ENCODE peak calls at places on chromosomes 7 and 10, in six cellular contexts. U, H, J, A, G and F are unnamed samples.

GRCh38 chr10:32112055-32112454 is 55.8 kb upstream of the KIF5B start:
- DNase-seq in A (no peak), H (peak), J (peak), U (no peak), G (no peak), F (peak)

GRCh38 chr7:44327981-44328380 is 2.6 kb upstream of the CAMK2B start:
- DNase-seq in H (no peak), J (no peak), G (no peak), U (no peak), A (no peak), F (no peak)

GRCh38 chr7:106646256-106646655 is 14.7 kb downstream of the CCDC71L start:
- DNase-seq in A (no peak), H (no peak), G (no peak), J (no peak), U (no peak), F (no peak)

GRCh38 chr10:33199731-33200130 is 134.7 kb downstream of the NRP1 start:
- DNase-seq in J (no peak), A (no peak), U (no peak), G (no peak), H (peak), F (no peak)

GRCh38 chr10:96826438-96826837 is 5.7 kb upstream of the LCOR start:
- DNase-seq in G (no peak), H (no peak), J (no peak), A (no peak), U (no peak), F (peak)

GRCh38 chr7:146709628-146710027 is 593.0 kb downstream of the CNTNAP2 start:
- DNase-seq in U (no peak), J (no peak), A (no peak), H (no peak), G (no peak), F (no peak)

GRCh38 chr7:44196450-44196872 is 4.3 kb upstream of the YKT6 start:
- DNase-seq in H (peak), J (peak), G (peak), A (peak), U (peak), F (peak)

GRCh38 chr7:47503283-47503682 is 78.6 kb downstream of the TNS3 start:
- DNase-seq in J (peak), U (no peak), G (no peak), H (peak), A (no peak), F (no peak)

GRCh38 chr10:110003524-110003885 is 4.3 kb upstream of the ADD3 start:
- DNase-seq in J (no peak), A (no peak), U (no peak), G (no peak), H (no peak), F (no peak)

GRCh38 chr7:157490465-157490912 is 153.7 kb downstream of the DNAJB6 start:
- DNase-seq in H (peak), J (peak), U (no peak), G (no peak), A (no peak), F (peak)

GRCh38 chr7:1814089-1814811 is 144.2 kb downstream of the ELFN1 start:
- DNase-seq in G (no peak), J (no peak), U (no peak), H (no peak), A (no peak), F (no peak)

GRCh38 chr10:93417886-93418285 is 64.2 kb downstream of the MYOF start:
- DNase-seq in U (no peak), J (no peak), G (no peak), A (no peak), H (no peak), F (peak)

GRCh38 chr10:5198386-5198785 is 1.7 kb downstream of the AKR1C4 start:
- DNase-seq in G (no peak), H (peak), J (no peak), A (no peak), U (no peak), F (no peak)

GRCh38 chr7:99843808-99844207 is 16.0 kb downstream of the CYP3A43 start:
- DNase-seq in A (no peak), H (no peak), U (no peak), G (no peak), J (no peak), F (peak)

GRCh38 chr10:64396105-64396504 is 874.9 kb downstream of the REEP3 start:
- DNase-seq in U (no peak), A (peak), H (peak), J (peak), G (no peak), F (peak)

DNA sequence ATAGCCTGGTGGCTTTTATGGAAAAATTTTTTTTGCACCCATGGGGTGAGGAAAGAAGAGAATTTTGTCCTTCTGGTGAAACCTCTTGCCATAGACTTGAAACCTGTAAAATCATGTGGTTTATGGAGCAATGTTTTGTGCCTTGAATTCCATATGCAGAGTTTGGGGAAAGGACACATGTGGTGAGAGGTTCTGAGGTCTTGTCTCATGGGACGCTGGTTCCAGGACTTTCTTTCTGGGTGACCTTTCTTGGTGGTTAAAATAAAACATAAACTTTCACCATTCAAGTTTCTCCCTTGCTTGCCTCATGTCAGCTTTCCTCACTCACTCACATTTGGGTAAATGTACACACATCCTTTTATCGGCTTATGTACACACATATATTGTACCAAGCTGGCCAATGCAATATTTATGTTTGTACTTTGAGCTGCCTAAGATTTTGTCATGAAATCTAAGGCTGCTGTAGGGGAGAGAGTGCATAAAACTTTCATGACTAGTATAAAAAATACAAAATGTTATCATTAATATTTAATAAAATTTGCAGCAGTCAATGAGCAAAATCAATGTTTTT is 144.9 kb upstream of the CELF2 start:
- DNase-seq in U (no peak), J (peak), G (no peak), H (peak), A (no peak), F (no peak)
- H3K18ac ChIP-seq in U (no peak), J (no peak), G (no peak), H (peak), A (no peak), F (no peak)

DNA sequence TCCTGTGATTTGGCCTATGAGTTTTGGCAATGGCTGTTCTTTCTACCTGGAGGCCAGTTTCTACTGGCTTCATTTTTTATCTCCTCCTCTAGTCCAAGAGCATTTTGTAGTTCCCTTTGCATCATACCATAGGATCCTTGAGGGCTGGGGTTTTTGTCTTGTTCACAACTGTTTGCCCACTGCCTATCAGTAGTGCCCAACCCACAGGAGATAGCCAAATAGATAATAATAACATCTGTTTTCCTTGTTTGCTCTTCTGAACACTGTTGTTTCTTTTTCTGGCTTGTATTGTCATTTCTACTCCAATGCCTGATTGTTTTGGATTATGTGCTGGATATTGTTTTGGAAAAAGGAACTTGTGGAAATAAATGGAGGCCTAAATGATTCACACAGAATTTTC is 3.4 kb downstream of the CDK1 start:
- DNase-seq in G (no peak), A (no peak), U (no peak), J (no peak), H (no peak), F (no peak)
- H3K23ac ChIP-seq in G (no peak), A (no peak), U (no peak), J (no peak), H (peak), F (no peak)

GRCh38 chr7:23267357-23267756 is 20.8 kb downstream of the GPNMB start:
- DNase-seq in H (no peak), U (no peak), J (no peak), G (no peak), A (no peak), F (no peak)

GRCh38 chr7:23268167-23268566 is 21.6 kb downstream of the GPNMB start:
- DNase-seq in G (no peak), H (no peak), U (no peak), J (no peak), A (no peak), F (no peak)

GRCh38 chr7:23266918-23267317 is 20.3 kb downstream of the GPNMB start:
- DNase-seq in H (no peak), A (no peak), U (no peak), G (no peak), J (no peak), F (no peak)

GRCh38 chr7:23261843-23262452 is 15.4 kb downstream of the GPNMB start:
- DNase-seq in A (peak), U (peak), G (peak), J (peak), H (peak), F (no peak)

GRCh38 chr7:23264916-23265458 is 18.4 kb downstream of the GPNMB start:
- DNase-seq in A (no peak), U (no peak), G (no peak), J (no peak), H (no peak), F (no peak)
- H2AFZ ChIP-seq in A (no peak), U (no peak), G (no peak), J (no peak), H (no peak), F (no peak)

GRCh38 chr10:18658301-18658991 is 785 bp upstream of the ARL5B start:
- DNase-seq in A (no peak), H (peak), J (peak), G (no peak), U (no peak), F (peak)
- H3K18ac ChIP-seq in A (peak), H (peak), J (peak), G (no peak), U (peak), F (peak)

DNA sequence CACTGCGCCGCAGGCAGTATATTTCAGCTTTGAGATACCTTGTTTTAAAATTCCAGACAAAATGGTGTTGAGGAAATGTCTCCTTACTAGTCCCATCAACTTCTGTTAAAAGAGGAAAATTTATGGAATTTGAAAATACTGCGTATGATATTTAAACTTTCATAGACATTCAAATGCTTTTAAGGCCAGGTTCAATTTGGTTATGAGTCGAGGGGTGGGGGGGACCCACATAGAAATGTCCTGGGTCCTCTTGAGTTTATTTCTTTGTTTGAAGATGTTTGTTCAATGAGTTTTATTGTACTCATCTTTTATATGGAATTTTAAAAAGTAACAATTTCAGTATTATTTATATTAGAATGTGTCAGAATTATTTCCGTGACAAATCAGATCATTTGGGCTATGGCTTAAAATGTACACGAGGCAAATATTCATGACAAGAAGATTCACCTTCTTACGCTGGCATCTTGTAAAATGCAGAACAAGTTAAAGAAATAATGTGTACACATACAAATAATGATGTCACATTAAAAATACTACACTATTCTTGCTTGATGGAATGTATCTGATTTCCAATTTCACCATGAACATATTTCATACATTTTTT is 1.3 kb downstream of the IKZF1 start:
- DNase-seq in J (no peak), G (no peak), A (no peak), H (no peak), U (no peak), F (no peak)
- H3K23ac ChIP-seq in J (no peak), G (no peak), A (no peak), H (no peak), U (no peak), F (no peak)

GRCh38 chr10:112231602-112232001 is 48.0 kb upstream of the GPAM start:
- DNase-seq in H (no peak), A (no peak), G (no peak), U (no peak), J (no peak), F (no peak)
- H2AFZ ChIP-seq in H (no peak), A (no peak), G (no peak), U (no peak), J (no peak), F (no peak)

DNA sequence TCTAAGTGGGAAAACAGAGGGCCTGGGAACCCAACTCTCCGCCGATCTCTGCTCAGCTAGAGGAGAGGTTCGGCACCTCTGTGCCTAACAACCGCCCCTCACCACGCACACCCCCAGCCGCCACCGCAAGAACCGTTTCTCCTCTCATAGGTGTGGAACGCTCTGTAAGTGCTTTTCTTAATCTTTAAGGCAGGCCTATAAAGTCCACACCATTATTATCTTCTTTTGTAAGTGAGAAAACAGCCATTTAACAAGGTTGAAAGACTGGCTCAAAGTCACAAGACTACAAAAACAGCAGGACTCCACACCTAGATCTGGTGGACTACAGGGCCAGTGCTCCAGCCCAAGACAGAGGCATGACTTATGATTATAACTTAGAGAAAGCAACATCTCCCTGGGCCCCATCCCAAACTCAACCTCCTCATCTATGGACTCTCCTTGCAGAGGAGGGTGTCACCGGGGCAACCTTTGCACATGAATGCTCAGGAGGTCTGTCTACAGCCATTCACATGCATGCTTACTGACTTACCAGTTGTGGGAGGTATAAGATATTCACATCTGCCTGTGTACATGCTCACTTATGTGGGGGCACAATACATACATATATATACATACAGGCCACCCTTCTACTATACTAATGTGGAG is 7.9 kb upstream of the NKX2-3 start:
- DNase-seq in H (no peak), A (no peak), U (no peak), J (peak), G (no peak), F (no peak)
- H3K18ac ChIP-seq in H (no peak), A (no peak), U (no peak), J (peak), G (no peak), F (no peak)

DNA sequence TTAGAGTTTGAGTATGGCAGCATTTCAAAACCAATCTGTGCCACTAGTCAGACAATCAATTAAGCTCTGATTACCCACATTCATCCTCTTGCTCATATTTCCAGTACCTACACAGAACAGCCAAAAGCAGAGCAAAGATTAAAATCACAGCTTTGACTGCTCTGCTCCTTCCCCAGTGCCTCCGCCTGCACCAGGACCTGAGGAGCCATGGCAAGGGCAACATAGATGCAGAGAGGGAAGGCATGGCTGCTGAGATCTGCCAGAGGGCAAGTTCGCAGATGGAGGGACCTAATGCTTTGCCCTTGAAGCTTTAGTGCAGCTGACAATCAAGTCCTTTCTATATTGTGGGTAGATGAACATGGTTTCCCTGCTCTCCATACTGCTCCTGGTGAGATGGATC is 148.1 kb downstream of the HTR7 start:
- DNase-seq in G (no peak), H (no peak), J (no peak), A (no peak), U (no peak), F (no peak)
- H3K23ac ChIP-seq in G (no peak), H (no peak), J (no peak), A (no peak), U (no peak), F (no peak)

GRCh38 chr10:104273899-104274575 is 5.1 kb downstream of the GSTO2 start:
- DNase-seq in H (no peak), U (no peak), A (no peak), G (no peak), J (peak), F (peak)
- H2AFZ ChIP-seq in H (peak), U (peak), A (peak), G (no peak), J (no peak), F (no peak)

DNA sequence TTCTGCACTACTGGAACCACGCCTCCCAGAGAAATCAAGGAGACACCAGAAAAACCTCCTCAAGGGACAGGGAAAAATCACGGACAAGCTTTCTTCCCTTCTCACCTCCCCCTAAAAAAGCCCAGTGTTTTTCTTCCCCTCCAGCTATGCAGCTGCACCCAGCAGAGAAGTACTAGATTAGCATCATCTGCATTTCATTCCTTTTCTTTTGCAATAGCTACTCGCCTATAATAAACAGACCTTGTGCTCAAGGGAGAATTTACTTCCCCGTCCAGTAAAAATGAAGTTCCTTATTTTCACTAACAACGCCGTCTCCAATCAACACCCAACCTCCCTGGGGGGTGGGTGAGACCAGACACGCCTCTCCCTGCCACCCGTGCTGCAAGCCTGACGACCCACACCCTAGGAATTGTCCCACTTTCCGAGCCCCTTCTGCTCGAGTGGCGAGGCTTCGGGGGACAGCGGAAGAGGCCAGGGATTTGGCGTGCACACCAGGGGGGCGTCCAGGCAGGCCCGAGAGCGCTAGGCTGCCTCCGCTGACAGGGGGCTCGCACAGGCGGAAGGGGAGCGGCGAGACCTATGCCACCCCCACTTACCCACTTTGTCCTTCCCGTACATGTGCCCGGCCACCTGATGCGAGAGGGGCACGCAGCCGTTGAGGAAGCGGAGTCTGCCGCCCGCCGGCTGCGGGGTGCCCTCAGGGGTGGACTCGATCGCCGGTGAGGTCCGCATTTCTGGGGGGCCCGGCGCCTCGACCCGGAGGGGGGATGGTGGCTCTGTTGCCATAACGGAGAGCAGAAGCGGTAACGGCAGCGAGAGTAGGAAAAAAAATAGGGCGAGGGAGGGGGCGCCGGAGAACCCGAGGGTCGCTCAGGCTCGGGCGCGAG is 625 bp downstream of the IPMK start:
- DNase-seq in G (peak), A (peak), H (peak), J (peak), U (peak), F (peak)
- H3K18ac ChIP-seq in G (no peak), A (peak), H (peak), J (peak), U (peak), F (peak)